ENCODE peak calls at places on chromosomes 2 and 18, in seven cellular contexts. T is naive thymus-derived CD4-positive, alpha-beta T cell; G is testis; B is GM23248; D is CD8-positive, alpha-beta T cell; C is body of pancreas; H is transverse colon. Z is an unnamed sample. For H3K4me1, the result is how much of the 10 kb centered on the place peaks cover.

GRCh38 chr18:78892201-78892600 is 87.4 kb upstream of the SALL3 start:
- DNase-seq in T (no peak), G (no peak), B (no peak), D (no peak), C (no peak), H (no peak), Z (no peak)

GRCh38 chr2:236507393-236508085 is 62.1 kb upstream of the ACKR3 start:
- DNase-seq in T (peak), G (peak), B (peak), D (peak), C (peak), H (peak), Z (peak)

GRCh38 chr2:130300258-130300969 is 42.3 kb upstream of the IMP4 start:
- DNase-seq in T (no peak), G (no peak), B (no peak), D (no peak), C (no peak), H (no peak), Z (no peak)

GRCh38 chr2:79578952-79579351 is 66.1 kb downstream of the CTNNA2 start:
- DNase-seq in T (no peak), G (no peak), B (no peak), D (no peak), C (no peak), H (no peak), Z (no peak)

GRCh38 chr2:189437931-189438330 is 3.3 kb upstream of the WDR75 start:
- DNase-seq in T (no peak), G (no peak), B (no peak), D (no peak), C (no peak), H (no peak), Z (no peak)

GRCh38 chr2:225895126-225895525 is 495.6 kb downstream of the NYAP2 start:
- DNase-seq in T (no peak), G (no peak), B (peak), D (no peak), C (no peak), H (no peak), Z (no peak)

GRCh38 chr2:95158441-95158840 is 1.2 kb downstream of the ZNF514 start:
- DNase-seq in T (no peak), G (no peak), B (peak), D (no peak), C (peak), H (peak), Z (no peak)

GRCh38 chr2:147293958-147294824 is 550.6 kb upstream of the ACVR2A start:
- DNase-seq in T (no peak), G (no peak), B (no peak), D (no peak), C (no peak), H (no peak), Z (no peak)

GRCh38 chr18:49207373-49207772 is 253.1 kb downstream of the DYM start:
- DNase-seq in T (no peak), G (no peak), B (peak), D (no peak), C (no peak), H (no peak), Z (no peak)

GRCh38 chr18:26791676-26792075 is 73.8 kb downstream of the AQP4 start:
- DNase-seq in T (no peak), G (no peak), B (peak), D (no peak), C (no peak), H (no peak), Z (no peak)

GRCh38 chr18:3885209-3885792 is 435.3 kb downstream of the TGIF1 start:
- DNase-seq in T (no peak), G (no peak), B (no peak), D (no peak), C (no peak), H (no peak), Z (no peak)

GRCh38 chr18:79506191-79507075 is 110.7 kb downstream of the NFATC1 start:
- DNase-seq in T (peak), G (no peak), B (peak), D (no peak), C (peak), H (peak), Z (peak)

GRCh38 chr18:33010149-33010548 is 237.3 kb upstream of the KLHL14 start:
- DNase-seq in T (no peak), G (no peak), B (no peak), D (no peak), C (no peak), H (no peak), Z (no peak)

GRCh38 chr18:35407871-35408481 is 30.8 kb upstream of the ZNF396 start:
- DNase-seq in T (peak), G (peak), B (peak), D (peak), C (peak), H (peak), Z (peak)

GRCh38 chr2:113078350-113078839 is 10.6 kb downstream of the IL1F10 start:
- DNase-seq in T (no peak), G (no peak), B (peak), D (no peak), C (no peak), H (no peak), Z (no peak)

GRCh38 chr18:32439802-32440201 is 30.9 kb downstream of the GAREM1 start:
- DNase-seq in T (no peak), G (no peak), B (no peak), D (no peak), C (peak), H (no peak), Z (peak)

GRCh38 chr2:85766214-85766613 is 12.4 kb downstream of the ATOH8 start:
- DNase-seq in T (no peak), G (no peak), B (no peak), D (no peak), C (no peak), H (no peak), Z (no peak)

GRCh38 chr2:15965564-15966019 is 25.2 kb downstream of the MYCN start:
- DNase-seq in T (peak), G (no peak), B (no peak), D (peak), C (no peak), H (no peak), Z (peak)

GRCh38 chr2:187815113-187815512 is 260.9 kb upstream of the TFPI start:
- DNase-seq in T (no peak), G (no peak), B (no peak), D (no peak), C (no peak), H (no peak), Z (no peak)

GRCh38 chr2:159381574-159381973 is 95.1 kb upstream of the WDSUB1 start:
- DNase-seq in T (no peak), G (no peak), B (no peak), D (no peak), C (no peak), H (no peak), Z (no peak)

DNA sequence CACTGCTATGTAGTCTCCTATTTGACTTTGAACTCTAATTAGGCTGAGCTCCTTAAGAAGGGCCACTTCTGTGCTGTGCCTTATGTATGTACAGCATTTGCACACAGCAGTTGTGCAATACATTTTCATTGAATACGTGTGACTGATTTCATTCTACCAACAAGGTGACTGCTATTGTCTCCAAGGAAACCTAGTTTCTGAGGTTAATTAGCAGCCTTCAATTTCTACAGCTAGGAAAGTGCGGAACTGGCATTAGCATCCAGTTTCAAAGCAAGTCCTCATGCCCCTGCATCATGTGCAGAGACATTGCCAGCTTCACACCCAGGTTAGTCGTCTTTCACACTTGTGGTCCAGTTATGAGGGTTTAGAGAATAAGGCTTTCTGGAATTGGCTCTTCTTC is 58.6 kb downstream of the NCK2 start:
- DNase-seq in T (no peak), G (no peak), B (no peak), D (no peak), C (no peak), H (no peak), Z (no peak)
- H3K27ac ChIP-seq in T (peak), G (no peak), B (no peak), D (peak), C (no peak), H (no peak), Z (peak)

DNA sequence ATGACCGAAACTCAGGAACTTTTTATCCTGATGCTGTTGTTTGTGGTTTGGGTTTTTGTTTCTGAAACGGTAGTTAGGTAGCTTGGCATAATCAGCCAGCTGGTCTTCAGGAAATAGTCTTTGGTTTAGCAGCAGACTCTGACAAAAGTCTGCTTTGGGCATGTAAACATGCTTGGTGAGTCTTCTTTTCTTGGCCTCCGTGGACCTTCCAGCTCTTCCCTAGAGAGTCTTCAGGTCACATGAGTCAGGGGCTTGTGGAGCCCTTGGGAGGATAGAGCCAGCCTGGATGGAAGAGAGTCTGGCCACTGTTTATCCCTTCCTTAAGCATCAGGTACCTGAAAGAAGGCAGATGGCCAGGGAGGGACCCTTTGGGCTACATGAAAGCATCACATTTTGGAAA is 154.5 kb downstream of the MGAT5 start:
- DNase-seq in T (no peak), G (no peak), B (peak), D (no peak), C (no peak), H (no peak), Z (no peak)
- H3K4me1 ChIP-seq in T (under half), G (under half), B (half or more), D (under half), C (under half), H (under half), Z (under half)

GRCh38 chr2:223860809-223861738 is 23.7 kb upstream of the AP1S3 start:
- DNase-seq in T (no peak), G (no peak), B (peak), D (no peak), C (peak), H (peak), Z (no peak)
- H3K27ac ChIP-seq in T (no peak), G (no peak), B (peak), D (no peak), C (peak), H (peak), Z (no peak)

GRCh38 chr2:9244985-9245544 is 38.5 kb downstream of the ASAP2 start:
- DNase-seq in T (no peak), G (no peak), B (no peak), D (no peak), C (no peak), H (no peak), Z (no peak)
- H3K4me1 ChIP-seq in T (under half), G (under half), B (under half), D (under half), C (under half), H (under half), Z (under half)

DNA sequence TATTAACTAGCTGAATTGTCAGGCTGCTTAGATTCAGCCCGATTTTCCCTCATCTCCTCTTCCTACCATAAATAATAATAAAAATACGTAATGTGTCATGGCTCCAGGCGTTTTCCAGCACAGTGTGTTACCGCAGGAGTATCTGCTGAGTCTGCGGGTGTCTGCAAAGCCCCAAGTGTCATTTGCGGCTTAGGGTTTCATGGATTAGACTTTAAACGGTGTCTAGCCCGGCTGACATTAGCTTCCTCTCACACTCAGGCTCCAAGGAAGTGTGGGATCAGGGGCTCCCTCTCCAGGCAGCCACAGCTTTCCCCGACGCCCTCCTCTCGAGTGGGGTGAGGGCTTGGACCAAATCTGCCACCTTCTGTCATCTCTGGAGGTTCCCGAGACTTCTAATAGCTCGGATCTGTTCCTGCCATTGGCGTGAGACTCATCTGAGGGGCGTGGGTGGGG is 14.1 kb upstream of the HOXD1 start:
- DNase-seq in T (no peak), G (no peak), B (no peak), D (no peak), C (no peak), H (no peak), Z (no peak)
- H3K27ac ChIP-seq in T (no peak), G (peak), B (no peak), D (no peak), C (no peak), H (peak), Z (no peak)

GRCh38 chr2:206115026-206115578 is 29.1 kb upstream of the INO80D start:
- DNase-seq in T (no peak), G (no peak), B (no peak), D (no peak), C (no peak), H (no peak), Z (no peak)
- H3K4me1 ChIP-seq in T (under half), G (under half), B (under half), D (under half), C (under half), H (under half), Z (under half)

DNA sequence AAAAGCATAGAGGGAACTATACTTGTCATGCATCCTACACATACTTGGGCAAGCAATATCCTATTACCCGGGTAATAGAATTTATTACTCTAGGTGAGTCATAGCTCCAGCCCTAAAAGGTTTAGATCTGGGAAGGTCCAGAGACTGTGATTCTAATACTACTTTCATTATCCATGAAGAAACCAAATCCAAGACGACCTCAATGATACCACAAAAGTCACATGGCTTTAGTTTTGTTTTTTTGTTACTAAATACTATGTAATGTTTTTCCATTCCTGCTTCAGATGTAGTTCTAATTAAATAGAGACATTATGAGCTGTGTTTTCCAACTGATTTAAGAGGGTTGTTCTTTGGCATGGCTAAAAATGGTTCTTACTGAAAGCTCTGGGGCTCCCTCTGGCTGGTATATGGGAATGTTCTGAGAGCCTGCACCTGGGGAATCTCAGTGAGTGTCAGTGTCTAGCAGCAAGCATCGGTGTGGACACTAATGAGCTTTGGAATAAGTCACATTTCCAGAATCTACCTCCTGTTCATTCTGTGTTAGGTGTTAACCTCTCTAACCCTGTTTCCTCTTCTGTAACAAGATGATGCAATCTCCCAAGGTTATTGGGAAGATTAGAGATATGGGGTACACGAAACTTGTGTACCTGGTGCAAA is 20.5 kb upstream of the IL1RL2 start:
- DNase-seq in T (no peak), G (peak), B (peak), D (no peak), C (peak), H (peak), Z (no peak)
- H3K27ac ChIP-seq in T (no peak), G (no peak), B (peak), D (no peak), C (peak), H (peak), Z (no peak)

GRCh38 chr2:28624798-28625701 is 126.6 kb upstream of the PPP1CB start:
- DNase-seq in T (peak), G (peak), B (peak), D (peak), C (peak), H (peak), Z (peak)
- H3K4me1 ChIP-seq in T (under half), G (half or more), B (under half), D (half or more), C (half or more), H (under half), Z (half or more)

GRCh38 chr2:191679818-191680600 is 2.1 kb downstream of the NABP1 start:
- DNase-seq in T (peak), G (no peak), B (peak), D (no peak), C (no peak), H (no peak), Z (peak)

GRCh38 chr2:191680639-191681038 is 2.7 kb downstream of the NABP1 start:
- DNase-seq in T (no peak), G (no peak), B (no peak), D (no peak), C (no peak), H (no peak), Z (no peak)

GRCh38 chr2:191677091-191677645 is 768 bp upstream of the NABP1 start:
- DNase-seq in T (no peak), G (peak), B (peak), D (no peak), C (peak), H (peak), Z (peak)

GRCh38 chr2:191677646-191678436 is at the start of gene NABP1:
- DNase-seq in T (peak), G (peak), B (peak), D (peak), C (peak), H (peak), Z (peak)

GRCh38 chr2:191678437-191679110 is 638 bp downstream of the NABP1 start:
- DNase-seq in T (no peak), G (peak), B (peak), D (peak), C (peak), H (peak), Z (peak)
- H3K27ac ChIP-seq in T (peak), G (peak), B (peak), D (peak), C (peak), H (peak), Z (peak)

Z was measured in CD4-positive, CD25-positive, alpha-beta regulatory T cell.